ENCODE peak calls at places on chromosomes 11 and 22, in nine cellular contexts. One of them, this sample, is unnamed.

GRCh38 chr11:58567889-58568512 is 7.7 kb downstream of the LPXN start:
- DNase-seq in stomach: peak
- DNase-seq in transverse colon: peak
- DNase-seq in HCT116: peak
- DNase-seq in suprapubic skin: no peak
- DNase-seq in GM23338: peak
- DNase-seq in Panc1: peak
- DNase-seq in sigmoid colon: no peak
- DNase-seq in HL-60: peak
- DNase-seq in this sample: no peak

GRCh38 chr11:91776660-91777059 is 448.0 kb upstream of the FAT3 start:
- DNase-seq in transverse colon: no peak
- DNase-seq in HCT116: no peak
- DNase-seq in GM23338: no peak
- DNase-seq in Panc1: no peak
- DNase-seq in stomach: peak
- DNase-seq in suprapubic skin: no peak
- DNase-seq in HL-60: no peak
- DNase-seq in sigmoid colon: no peak
- DNase-seq in this sample: no peak

GRCh38 chr22:37563153-37564081 is 3.1 kb downstream of the CDC42EP1 start:
- DNase-seq in suprapubic skin: peak
- DNase-seq in sigmoid colon: peak
- DNase-seq in transverse colon: peak
- DNase-seq in HCT116: peak
- DNase-seq in Panc1: no peak
- DNase-seq in GM23338: peak
- DNase-seq in HL-60: no peak
- DNase-seq in stomach: peak
- DNase-seq in this sample: no peak

GRCh38 chr11:133887692-133888332 is 42.5 kb upstream of the SPATA19 start:
- DNase-seq in transverse colon: no peak
- DNase-seq in Panc1: no peak
- DNase-seq in HCT116: no peak
- DNase-seq in GM23338: no peak
- DNase-seq in stomach: no peak
- DNase-seq in suprapubic skin: no peak
- DNase-seq in HL-60: no peak
- DNase-seq in sigmoid colon: no peak
- DNase-seq in this sample: no peak

GRCh38 chr11:108662700-108663099 is 2.2 kb upstream of the DDX10 start:
- DNase-seq in HCT116: no peak
- DNase-seq in stomach: no peak
- DNase-seq in transverse colon: no peak
- DNase-seq in HL-60: no peak
- DNase-seq in Panc1: no peak
- DNase-seq in GM23338: no peak
- DNase-seq in sigmoid colon: no peak
- DNase-seq in suprapubic skin: no peak
- DNase-seq in this sample: no peak

GRCh38 chr11:87454246-87454645 is 416.5 kb downstream of the TMEM135 start:
- DNase-seq in Panc1: no peak
- DNase-seq in transverse colon: peak
- DNase-seq in sigmoid colon: no peak
- DNase-seq in GM23338: no peak
- DNase-seq in suprapubic skin: no peak
- DNase-seq in stomach: peak
- DNase-seq in HL-60: no peak
- DNase-seq in HCT116: no peak
- DNase-seq in this sample: no peak

GRCh38 chr11:132289590-132290256 is 919.3 kb downstream of the NTM start:
- DNase-seq in sigmoid colon: no peak
- DNase-seq in HCT116: no peak
- DNase-seq in GM23338: no peak
- DNase-seq in suprapubic skin: no peak
- DNase-seq in stomach: no peak
- DNase-seq in Panc1: no peak
- DNase-seq in HL-60: no peak
- DNase-seq in transverse colon: no peak
- DNase-seq in this sample: no peak

GRCh38 chr11:73154178-73154577 is 12.1 kb upstream of the FCHSD2 start:
- DNase-seq in HL-60: peak
- DNase-seq in stomach: no peak
- DNase-seq in sigmoid colon: peak
- DNase-seq in suprapubic skin: peak
- DNase-seq in Panc1: no peak
- DNase-seq in GM23338: no peak
- DNase-seq in transverse colon: peak
- DNase-seq in HCT116: no peak
- DNase-seq in this sample: no peak

GRCh38 chr11:3161720-3162409 is 3.2 kb downstream of the OSBPL5 start:
- DNase-seq in HCT116: no peak
- DNase-seq in suprapubic skin: no peak
- DNase-seq in HL-60: no peak
- DNase-seq in Panc1: no peak
- DNase-seq in transverse colon: peak
- DNase-seq in GM23338: no peak
- DNase-seq in sigmoid colon: no peak
- DNase-seq in stomach: no peak
- DNase-seq in this sample: no peak

GRCh38 chr11:2797181-2797711 is 88.3 kb downstream of the CDKN1C start:
- DNase-seq in HCT116: no peak
- DNase-seq in Panc1: no peak
- DNase-seq in sigmoid colon: peak
- DNase-seq in transverse colon: peak
- DNase-seq in HL-60: no peak
- DNase-seq in GM23338: no peak
- DNase-seq in stomach: peak
- DNase-seq in suprapubic skin: peak
- DNase-seq in this sample: no peak

GRCh38 chr11:64659417-64660144 is 63.4 kb downstream of the NRXN2 start:
- DNase-seq in HCT116: peak
- DNase-seq in sigmoid colon: no peak
- DNase-seq in stomach: no peak
- DNase-seq in transverse colon: no peak
- DNase-seq in GM23338: no peak
- DNase-seq in Panc1: peak
- DNase-seq in HL-60: no peak
- DNase-seq in suprapubic skin: no peak
- DNase-seq in this sample: no peak

GRCh38 chr11:12007769-12008737 is at the start of gene DKK3:
- DNase-seq in sigmoid colon: no peak
- DNase-seq in suprapubic skin: peak
- DNase-seq in transverse colon: no peak
- DNase-seq in GM23338: peak
- DNase-seq in Panc1: no peak
- DNase-seq in HL-60: no peak
- DNase-seq in HCT116: no peak
- DNase-seq in stomach: no peak
- DNase-seq in this sample: no peak
- H3K4me3 ChIP-seq in sigmoid colon: peak
- H3K4me3 ChIP-seq in suprapubic skin: peak
- H3K4me3 ChIP-seq in transverse colon: peak
- H3K4me3 ChIP-seq in GM23338: peak
- H3K4me3 ChIP-seq in Panc1: peak
- H3K4me3 ChIP-seq in HL-60: no peak
- H3K4me3 ChIP-seq in HCT116: no peak
- H3K4me3 ChIP-seq in stomach: peak
- H3K4me3 ChIP-seq in this sample: peak

GRCh38 chr11:118304227-118304808 is at the start of gene CD3E:
- DNase-seq in GM23338: no peak
- DNase-seq in HCT116: no peak
- DNase-seq in Panc1: no peak
- DNase-seq in stomach: no peak
- DNase-seq in suprapubic skin: no peak
- DNase-seq in sigmoid colon: no peak
- DNase-seq in transverse colon: peak
- DNase-seq in HL-60: no peak
- DNase-seq in this sample: no peak
- H3K27ac ChIP-seq in GM23338: no peak
- H3K27ac ChIP-seq in HCT116: no peak
- H3K27ac ChIP-seq in Panc1: no peak
- H3K27ac ChIP-seq in stomach: peak
- H3K27ac ChIP-seq in suprapubic skin: no peak
- H3K27ac ChIP-seq in sigmoid colon: no peak
- H3K27ac ChIP-seq in transverse colon: peak
- H3K27ac ChIP-seq in HL-60: no peak
- H3K27ac ChIP-seq in this sample: no peak

GRCh38 chr22:50153756-50154140 is 16.8 kb upstream of the PANX2 start:
- DNase-seq in sigmoid colon: no peak
- DNase-seq in HL-60: no peak
- DNase-seq in suprapubic skin: no peak
- DNase-seq in Panc1: no peak
- DNase-seq in stomach: no peak
- DNase-seq in transverse colon: no peak
- DNase-seq in HCT116: no peak
- DNase-seq in GM23338: no peak
- DNase-seq in this sample: no peak

GRCh38 chr22:50162391-50162956 is 8.1 kb upstream of the PANX2 start:
- DNase-seq in Panc1: no peak
- DNase-seq in HCT116: no peak
- DNase-seq in transverse colon: no peak
- DNase-seq in HL-60: no peak
- DNase-seq in GM23338: no peak
- DNase-seq in stomach: no peak
- DNase-seq in sigmoid colon: no peak
- DNase-seq in suprapubic skin: no peak
- DNase-seq in this sample: no peak

GRCh38 chr22:50160947-50161346 is 9.6 kb upstream of the PANX2 start:
- DNase-seq in HL-60: no peak
- DNase-seq in HCT116: no peak
- DNase-seq in suprapubic skin: peak
- DNase-seq in GM23338: no peak
- DNase-seq in stomach: no peak
- DNase-seq in Panc1: no peak
- DNase-seq in sigmoid colon: no peak
- DNase-seq in transverse colon: no peak
- DNase-seq in this sample: no peak

GRCh38 chr22:50161508-50162390 is 8.8 kb upstream of the PANX2 start:
- DNase-seq in suprapubic skin: peak
- DNase-seq in GM23338: no peak
- DNase-seq in Panc1: no peak
- DNase-seq in HL-60: no peak
- DNase-seq in transverse colon: no peak
- DNase-seq in sigmoid colon: no peak
- DNase-seq in stomach: no peak
- DNase-seq in HCT116: no peak
- DNase-seq in this sample: no peak

DNA sequence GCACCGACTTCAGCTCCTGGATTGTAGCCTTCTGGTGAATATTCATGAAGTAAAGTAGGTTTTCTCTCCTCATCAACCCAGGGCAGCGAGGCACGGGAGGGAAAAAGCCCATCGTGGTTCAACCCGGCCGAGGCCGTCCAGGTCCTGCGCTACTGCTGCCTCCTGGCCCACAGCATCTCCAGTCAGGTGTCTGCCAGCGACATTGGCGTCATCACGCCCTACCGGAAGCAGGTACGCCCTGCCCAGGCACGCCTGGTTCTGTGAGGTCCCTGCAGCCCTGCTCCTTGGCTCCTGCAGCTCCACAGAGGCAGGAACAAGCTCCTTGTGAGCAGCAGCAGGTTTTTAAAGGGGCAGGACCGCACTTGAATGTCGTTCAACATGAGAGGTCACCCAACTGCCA is 12.6 kb upstream of the PANX2 start:
- DNase-seq in suprapubic skin: peak
- DNase-seq in stomach: peak
- DNase-seq in HCT116: no peak
- DNase-seq in GM23338: no peak
- DNase-seq in HL-60: no peak
- DNase-seq in transverse colon: peak
- DNase-seq in Panc1: no peak
- DNase-seq in sigmoid colon: no peak
- DNase-seq in this sample: no peak
- TF ChIP-seq POLR2AphosphoS5 in suprapubic skin: no peak
- TF ChIP-seq POLR2AphosphoS5 in stomach: no peak
- TF ChIP-seq POLR2AphosphoS5 in HCT116: no peak
- TF ChIP-seq POLR2AphosphoS5 in GM23338: no peak
- TF ChIP-seq POLR2AphosphoS5 in HL-60: no peak
- TF ChIP-seq POLR2AphosphoS5 in transverse colon: no peak
- TF ChIP-seq POLR2AphosphoS5 in Panc1: no peak
- TF ChIP-seq POLR2AphosphoS5 in sigmoid colon: no peak
- TF ChIP-seq POLR2AphosphoS5 in this sample: no peak

DNA sequence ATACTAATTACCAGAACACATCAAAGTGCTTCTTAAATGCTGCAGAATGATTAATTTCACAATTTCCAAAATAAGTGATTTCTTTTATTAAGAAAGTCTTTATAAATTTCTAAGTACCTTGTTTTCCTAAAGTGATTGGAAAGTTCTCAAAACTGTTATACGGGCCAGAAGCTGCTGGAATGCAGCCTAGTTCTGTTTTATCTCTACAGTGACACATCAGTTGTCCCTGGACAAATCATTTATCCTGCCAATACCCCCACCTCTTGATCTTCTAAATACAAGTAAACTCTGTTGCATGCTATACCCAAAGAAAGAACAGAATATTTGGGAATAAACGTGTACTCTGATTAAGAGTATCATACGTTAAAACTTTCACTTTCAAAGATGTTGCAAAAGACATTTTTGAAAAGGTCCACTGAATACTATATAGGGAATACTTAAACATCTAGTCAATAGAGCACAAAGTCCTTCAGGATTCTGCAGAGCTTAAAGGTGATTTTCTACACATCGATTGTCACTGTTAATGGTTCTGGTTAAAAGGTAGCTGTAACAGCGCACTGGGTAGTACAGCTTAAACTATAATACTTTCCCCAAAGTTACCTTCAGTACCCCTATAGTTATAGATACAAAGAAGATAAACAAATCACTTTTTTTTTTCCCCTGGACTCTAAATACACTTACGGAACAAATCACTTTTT is 92.1 kb upstream of the APOA1 start:
- DNase-seq in sigmoid colon: no peak
- DNase-seq in HL-60: no peak
- DNase-seq in Panc1: no peak
- DNase-seq in transverse colon: no peak
- DNase-seq in suprapubic skin: no peak
- DNase-seq in stomach: no peak
- DNase-seq in GM23338: no peak
- DNase-seq in HCT116: no peak
- DNase-seq in this sample: no peak
- H3K4me3 ChIP-seq in sigmoid colon: no peak
- H3K4me3 ChIP-seq in HL-60: no peak
- H3K4me3 ChIP-seq in Panc1: no peak
- H3K4me3 ChIP-seq in transverse colon: peak
- H3K4me3 ChIP-seq in suprapubic skin: peak
- H3K4me3 ChIP-seq in stomach: peak
- H3K4me3 ChIP-seq in GM23338: no peak
- H3K4me3 ChIP-seq in HCT116: no peak
- H3K4me3 ChIP-seq in this sample: no peak